ENCODE peak calls at places on chromosomes 1 and 21, in four cellular contexts. One of them, this sample, is unnamed. For H3K9me3, the result is how much of the 10 kb centered on the place peaks cover.

GRCh38 chr21:35025206-35026152 is 23.6 kb downstream of the RUNX1 start:
- DNase-seq in spleen: no peak
- DNase-seq in GM23248: no peak
- DNase-seq in hepatocyte: no peak
- DNase-seq in this sample: no peak

GRCh38 chr1:39640861-39641260 is 1.4 kb upstream of the HEYL start:
- DNase-seq in GM23248: no peak
- DNase-seq in spleen: no peak
- DNase-seq in hepatocyte: no peak
- DNase-seq in this sample: no peak

GRCh38 chr1:5734414-5734813 is 257.8 kb downstream of the NPHP4 start:
- DNase-seq in spleen: peak
- DNase-seq in hepatocyte: no peak
- DNase-seq in GM23248: no peak
- DNase-seq in this sample: no peak

GRCh38 chr1:209157514-209158285 is 425.8 kb upstream of the CAMK1G start:
- DNase-seq in spleen: no peak
- DNase-seq in hepatocyte: no peak
- DNase-seq in GM23248: no peak
- DNase-seq in this sample: no peak

GRCh38 chr1:117436528-117436927 is 69.3 kb downstream of the MAN1A2 start:
- DNase-seq in GM23248: no peak
- DNase-seq in spleen: no peak
- DNase-seq in hepatocyte: no peak
- DNase-seq in this sample: no peak

GRCh38 chr1:230824571-230825060 is 43.7 kb downstream of the C1orf198 start:
- DNase-seq in hepatocyte: no peak
- DNase-seq in spleen: no peak
- DNase-seq in GM23248: peak
- DNase-seq in this sample: no peak

GRCh38 chr1:24847995-24848857 is 81.8 kb downstream of the RUNX3 start:
- DNase-seq in hepatocyte: peak
- DNase-seq in GM23248: peak
- DNase-seq in spleen: peak
- DNase-seq in this sample: peak

GRCh38 chr1:192707978-192708547 is 72.1 kb downstream of the RGS13 start:
- DNase-seq in GM23248: no peak
- DNase-seq in hepatocyte: no peak
- DNase-seq in spleen: no peak
- DNase-seq in this sample: no peak

GRCh38 chr21:27818847-27819246 is 852.0 kb upstream of the ADAMTS5 start:
- DNase-seq in GM23248: peak
- DNase-seq in spleen: no peak
- DNase-seq in hepatocyte: peak
- DNase-seq in this sample: no peak

GRCh38 chr1:21090460-21090859 is 86.2 kb downstream of the EIF4G3 start:
- DNase-seq in hepatocyte: no peak
- DNase-seq in spleen: no peak
- DNase-seq in GM23248: peak
- DNase-seq in this sample: no peak

GRCh38 chr1:106524631-106525030 is 531.8 kb upstream of the PRMT6 start:
- DNase-seq in spleen: no peak
- DNase-seq in hepatocyte: no peak
- DNase-seq in GM23248: no peak
- DNase-seq in this sample: no peak

GRCh38 chr1:3275471-3276340 is 178.8 kb upstream of the ARHGEF16 start:
- DNase-seq in GM23248: peak
- DNase-seq in hepatocyte: no peak
- DNase-seq in spleen: no peak
- DNase-seq in this sample: no peak

GRCh38 chr1:7097938-7098592 is 312.8 kb downstream of the CAMTA1 start:
- DNase-seq in spleen: peak
- DNase-seq in GM23248: no peak
- DNase-seq in hepatocyte: no peak
- DNase-seq in this sample: no peak

GRCh38 chr1:159675046-159675445 is 39.3 kb downstream of the CRP start:
- DNase-seq in hepatocyte: no peak
- DNase-seq in spleen: no peak
- DNase-seq in GM23248: no peak
- DNase-seq in this sample: no peak

GRCh38 chr1:9825101-9826074 is 1.6 kb upstream of the CLSTN1 start:
- DNase-seq in hepatocyte: peak
- DNase-seq in spleen: peak
- DNase-seq in GM23248: peak
- DNase-seq in this sample: peak

DNA sequence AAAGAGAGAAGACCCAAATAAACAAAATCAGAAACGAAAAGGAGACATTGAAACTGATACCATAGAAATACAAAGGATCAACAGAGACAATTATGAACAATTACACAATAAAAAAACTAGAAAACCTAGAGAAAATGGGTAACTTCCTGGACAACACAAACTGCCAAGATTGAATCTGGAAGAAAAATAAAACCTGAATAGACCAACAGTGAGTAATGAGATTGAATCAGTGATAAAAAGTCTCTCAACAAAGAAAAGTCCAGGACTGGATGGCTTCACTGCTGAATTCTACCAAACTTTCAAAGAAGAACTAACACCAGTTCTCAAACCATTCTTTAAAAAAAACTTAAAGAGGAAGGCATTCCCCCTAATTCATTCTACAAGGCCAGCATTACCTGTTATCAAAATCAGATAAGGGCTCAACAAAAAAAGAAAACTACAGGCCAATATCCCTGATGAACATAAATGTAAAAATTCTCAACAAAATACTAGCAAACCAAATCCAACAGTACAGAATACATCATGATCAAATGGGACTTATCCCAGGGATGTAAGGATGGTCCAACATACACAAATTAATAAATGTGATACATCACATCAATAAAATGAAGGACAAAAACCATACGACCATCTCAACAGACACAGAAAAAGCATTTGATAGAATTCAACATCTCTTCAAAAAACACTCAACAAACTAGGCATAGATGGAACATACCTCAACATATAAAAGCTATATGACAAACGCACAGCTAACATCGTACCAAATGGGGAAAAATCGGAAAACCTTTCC is 119.9 kb downstream of the ACBD6 start:
- DNase-seq in GM23248: peak
- DNase-seq in hepatocyte: no peak
- DNase-seq in spleen: no peak
- DNase-seq in this sample: no peak
- H3K9me3 ChIP-seq in GM23248: under half
- H3K9me3 ChIP-seq in hepatocyte: under half
- H3K9me3 ChIP-seq in spleen: half or more
- H3K9me3 ChIP-seq in this sample: under half

DNA sequence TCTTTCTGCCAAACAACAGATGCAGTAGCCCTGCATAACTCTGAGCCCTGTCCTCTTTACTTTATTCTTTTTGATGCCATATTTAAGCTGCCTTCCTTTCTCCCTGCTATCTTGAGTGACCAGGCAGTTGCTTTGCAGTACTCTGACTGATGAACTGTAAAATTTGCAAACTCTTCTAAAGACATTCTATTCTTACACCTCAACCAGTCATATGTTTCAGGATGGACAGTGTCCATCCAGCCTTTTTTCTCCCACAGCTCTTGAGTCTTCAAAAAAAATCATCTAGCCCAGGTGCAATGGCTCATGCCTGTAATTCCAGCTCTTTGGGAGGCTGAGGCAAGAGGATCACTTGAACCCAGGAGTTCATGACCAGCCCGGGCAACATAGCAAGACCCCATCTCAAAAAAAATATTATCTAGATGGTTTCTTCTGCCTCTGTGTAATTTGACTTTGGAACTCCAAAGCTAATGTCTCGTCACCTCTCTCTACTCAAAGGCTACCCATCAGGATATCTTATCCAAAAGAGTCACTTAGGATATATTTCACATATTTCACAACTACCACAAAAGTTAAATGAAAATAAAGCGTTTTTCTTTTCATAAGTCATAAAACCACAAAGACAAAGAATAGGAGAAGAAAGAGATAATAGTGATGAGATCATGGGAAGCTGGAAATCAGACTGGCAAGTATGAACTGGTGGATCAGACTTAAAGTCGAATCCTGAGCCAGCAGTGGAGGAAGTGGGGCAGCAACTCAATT is 54.6 kb upstream of the IPO9 start:
- DNase-seq in GM23248: peak
- DNase-seq in spleen: no peak
- DNase-seq in hepatocyte: no peak
- DNase-seq in this sample: no peak
- H3K9me3 ChIP-seq in GM23248: under half
- H3K9me3 ChIP-seq in spleen: under half
- H3K9me3 ChIP-seq in hepatocyte: under half
- H3K9me3 ChIP-seq in this sample: under half

GRCh38 chr21:21084179-21084578 is 86.0 kb downstream of the NCAM2 start:
- DNase-seq in GM23248: no peak
- DNase-seq in spleen: no peak
- DNase-seq in hepatocyte: no peak
- DNase-seq in this sample: no peak
- H3K9me3 ChIP-seq in GM23248: under half
- H3K9me3 ChIP-seq in spleen: under half
- H3K9me3 ChIP-seq in hepatocyte: under half
- H3K9me3 ChIP-seq in this sample: under half

GRCh38 chr1:164446020-164446419 is 113.0 kb upstream of the PBX1 start:
- DNase-seq in GM23248: no peak
- DNase-seq in hepatocyte: no peak
- DNase-seq in spleen: no peak
- DNase-seq in this sample: no peak
- H3K9me3 ChIP-seq in GM23248: under half
- H3K9me3 ChIP-seq in hepatocyte: under half
- H3K9me3 ChIP-seq in spleen: under half
- H3K9me3 ChIP-seq in this sample: under half

DNA sequence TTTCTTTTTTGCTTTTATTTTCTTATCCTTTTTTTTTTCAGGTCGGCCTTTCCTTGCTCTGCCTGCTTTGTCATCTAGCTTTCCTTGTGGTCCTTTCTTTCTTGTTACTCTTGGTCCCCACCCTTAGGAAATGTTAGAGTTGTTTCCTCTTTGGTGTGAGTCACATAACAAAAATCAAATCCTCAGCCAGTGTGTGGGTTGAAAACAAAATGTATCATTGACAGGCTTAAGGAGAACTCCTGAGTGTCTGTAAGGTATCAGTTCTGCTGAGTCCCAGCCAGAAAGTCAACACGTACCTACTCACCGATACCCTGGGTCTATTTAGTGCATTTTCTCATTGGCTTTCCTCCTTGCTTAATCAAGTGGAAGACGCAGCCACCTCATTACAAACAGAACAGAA is 1037.3 kb downstream of the ADGRL2 start:
- DNase-seq in GM23248: peak
- DNase-seq in hepatocyte: no peak
- DNase-seq in spleen: no peak
- DNase-seq in this sample: no peak
- H3K9me3 ChIP-seq in GM23248: under half
- H3K9me3 ChIP-seq in hepatocyte: under half
- H3K9me3 ChIP-seq in spleen: under half
- H3K9me3 ChIP-seq in this sample: under half

DNA sequence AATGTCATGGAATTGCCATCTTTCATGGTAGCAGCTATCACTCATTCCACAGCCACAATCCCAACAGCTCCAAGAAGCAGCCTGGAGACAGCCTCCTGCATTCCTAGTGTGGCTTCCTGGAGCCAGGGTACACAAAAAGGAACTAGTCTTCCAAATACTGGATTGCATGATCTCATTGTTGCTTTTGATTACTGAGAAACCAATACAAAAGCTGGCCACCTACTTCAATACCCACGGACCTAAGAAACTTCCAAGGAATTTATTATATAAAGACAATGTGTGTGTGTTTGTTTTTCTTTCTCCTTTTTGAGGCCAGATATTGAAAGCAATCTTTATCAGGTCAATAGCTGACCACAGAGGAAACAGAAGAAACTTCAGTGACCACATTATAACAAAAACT is 25.6 kb downstream of the CEP170 start:
- DNase-seq in hepatocyte: no peak
- DNase-seq in GM23248: no peak
- DNase-seq in spleen: no peak
- DNase-seq in this sample: no peak
- H3K9me3 ChIP-seq in hepatocyte: under half
- H3K9me3 ChIP-seq in GM23248: under half
- H3K9me3 ChIP-seq in spleen: under half
- H3K9me3 ChIP-seq in this sample: under half

GRCh38 chr1:218591966-218592365 is 246.8 kb downstream of the TGFB2 start:
- DNase-seq in spleen: no peak
- DNase-seq in GM23248: no peak
- DNase-seq in hepatocyte: no peak
- DNase-seq in this sample: no peak
- H3K9me3 ChIP-seq in spleen: under half
- H3K9me3 ChIP-seq in GM23248: under half
- H3K9me3 ChIP-seq in hepatocyte: under half
- H3K9me3 ChIP-seq in this sample: under half

GRCh38 chr1:89675677-89676076 is 42.8 kb downstream of the LRRC8C start:
- DNase-seq in GM23248: no peak
- DNase-seq in hepatocyte: no peak
- DNase-seq in spleen: no peak
- DNase-seq in this sample: no peak
- H3K9me3 ChIP-seq in GM23248: under half
- H3K9me3 ChIP-seq in hepatocyte: under half
- H3K9me3 ChIP-seq in spleen: under half
- H3K9me3 ChIP-seq in this sample: under half